ENCODE peak calls at places on chromosomes 16 and 17, in six cellular contexts. W is GM23248, E is NCI-H1105, U is NCI-H460, L is astrocyte of the cerebellum, P is HTR-8/SVneo. G is an unnamed sample.

GRCh38 chr16:70416748-70417616 is 21.9 kb downstream of the ST3GAL2 start:
- DNase-seq in U (no peak), L (no peak), P (no peak), W (no peak), E (no peak), G (no peak)

GRCh38 chr16:78133919-78134318 is 34.5 kb downstream of the WWOX start:
- DNase-seq in E (no peak), L (no peak), P (no peak), W (no peak), U (no peak), G (no peak)

GRCh38 chr17:64008346-64008745 is 10.2 kb downstream of the PRR29 start:
- DNase-seq in L (no peak), W (no peak), U (no peak), P (no peak), E (no peak), G (no peak)

GRCh38 chr16:82738699-82739098 is 111.9 kb downstream of the CDH13 start:
- DNase-seq in L (no peak), W (peak), E (no peak), U (no peak), P (no peak), G (no peak)

GRCh38 chr17:78683031-78683961 is 98.8 kb downstream of the CYTH1 start:
- DNase-seq in E (no peak), U (no peak), L (no peak), W (no peak), P (no peak), G (no peak)

GRCh38 chr17:15742051-15742795 is 10.1 kb downstream of the TBC1D26 start:
- DNase-seq in L (no peak), P (no peak), U (no peak), W (no peak), E (no peak), G (no peak)

GRCh38 chr17:58757162-58757613 is 1.5 kb downstream of the PPM1E start:
- DNase-seq in P (no peak), W (no peak), U (no peak), E (no peak), L (no peak), G (no peak)

GRCh38 chr17:15999974-16000827 is 577 bp downstream of the TTC19 start:
- DNase-seq in P (peak), E (peak), L (no peak), U (no peak), W (peak), G (peak)

GRCh38 chr16:15575293-15576049 is 67.5 kb downstream of the MARF1 start:
- DNase-seq in U (peak), W (no peak), L (no peak), P (no peak), E (no peak), G (no peak)

GRCh38 chr17:71632328-71632727 is 488.5 kb upstream of the SOX9 start:
- DNase-seq in L (peak), U (no peak), P (no peak), W (peak), E (peak), G (peak)

GRCh38 chr16:26688105-26688504 is 378.6 kb upstream of the C16orf82 start:
- DNase-seq in W (no peak), P (no peak), U (no peak), E (no peak), L (no peak), G (no peak)

GRCh38 chr17:82496529-82497434 is 22.8 kb upstream of the FOXK2 start:
- DNase-seq in P (peak), U (peak), L (peak), W (peak), E (peak), G (peak)

GRCh38 chr17:17345686-17346427 is 42.7 kb downstream of the NT5M start:
- DNase-seq in E (no peak), L (no peak), W (no peak), P (no peak), U (no peak), G (no peak)

GRCh38 chr17:2400474-2400866 is 390 bp downstream of the MNT start:
- DNase-seq in E (peak), W (peak), P (no peak), U (peak), L (no peak), G (peak)

GRCh38 chr17:29968271-29968670 is 26.8 kb downstream of the EFCAB5 start:
- DNase-seq in W (no peak), L (no peak), P (no peak), U (no peak), E (no peak), G (no peak)

GRCh38 chr17:14205992-14206461 is 30.6 kb downstream of the CDRT15 start:
- DNase-seq in W (no peak), P (no peak), U (peak), E (peak), L (no peak), G (no peak)

GRCh38 chr17:50630524-50631194 is 4.0 kb upstream of the ABCC3 start:
- DNase-seq in E (peak), P (peak), U (peak), W (peak), L (no peak), G (peak)

GRCh38 chr16:80526418-80527061 is 14.3 kb upstream of the DYNLRB2 start:
- DNase-seq in U (peak), W (peak), L (peak), P (peak), E (peak), G (peak)

GRCh38 chr17:81173354-81173753 is 7.3 kb upstream of the AATK start:
- DNase-seq in E (no peak), L (no peak), P (no peak), W (no peak), U (no peak), G (peak)

GRCh38 chr17:82791532-82791931 is 39.7 kb downstream of the TBCD start:
- DNase-seq in W (peak), U (no peak), E (no peak), L (peak), P (peak), G (peak)

GRCh38 chr17:76086384-76086783 is 7.4 kb downstream of the ZACN start:
- DNase-seq in U (no peak), W (no peak), L (no peak), E (no peak), P (no peak), G (no peak)

GRCh38 chr17:73379814-73380213 is 68.0 kb upstream of the CDC42EP4 start:
- DNase-seq in P (no peak), U (no peak), L (no peak), E (no peak), W (no peak), G (no peak)

GRCh38 chr17:82315703-82316358 is 1.6 kb downstream of the CD7 start:
- DNase-seq in U (no peak), E (no peak), L (no peak), P (no peak), W (no peak), G (no peak)

GRCh38 chr16:84040823-84041391 is 1.7 kb downstream of the SLC38A8 start:
- DNase-seq in E (no peak), L (no peak), U (no peak), P (no peak), W (peak), G (peak)

GRCh38 chr17:38786372-38786771 is 13.0 kb downstream of the PIP4K2B start:
- DNase-seq in E (no peak), U (no peak), W (no peak), P (no peak), L (no peak), G (no peak)

GRCh38 chr16:2858245-2859025 is 465 bp upstream of the PRSS22 start:
- DNase-seq in P (no peak), W (no peak), U (no peak), E (peak), L (no peak), G (no peak)

GRCh38 chr16:27600386-27600785 is 50.4 kb downstream of the KATNIP start:
- DNase-seq in U (no peak), W (no peak), L (no peak), P (no peak), E (no peak), G (no peak)

GRCh38 chr16:27922433-27922832 is 141.1 kb downstream of the GSG1L start:
- DNase-seq in L (no peak), U (peak), P (no peak), W (peak), E (no peak), G (no peak)

GRCh38 chr16:52492789-52493357 is 54.1 kb downstream of the TOX3 start:
- DNase-seq in U (no peak), W (no peak), L (no peak), P (no peak), E (no peak), G (no peak)

GRCh38 chr17:51857052-51857593 is 301.4 kb downstream of the CA10 start:
- DNase-seq in U (no peak), E (no peak), W (no peak), L (no peak), P (no peak), G (no peak)